ENCODE peak calls at places on chromosomes 2 and 18, in nine cellular contexts. One of them, this sample, is unnamed.

GRCh38 chr2:105344704-105345345 is 7.5 kb downstream of the C2orf49 start:
- DNase-seq in cardiac muscle cell: peak
- DNase-seq in body of pancreas: no peak
- DNase-seq in A549: peak
- DNase-seq in CD4-positive, alpha-beta T cell: no peak
- DNase-seq in foreskin fibroblast: peak
- DNase-seq in colonic mucosa: no peak
- DNase-seq in AG04450: no peak
- DNase-seq in osteocyte: no peak
- DNase-seq in this sample: no peak

GRCh38 chr2:67322361-67323001 is 74.7 kb upstream of the ETAA1 start:
- DNase-seq in AG04450: peak
- DNase-seq in colonic mucosa: peak
- DNase-seq in osteocyte: no peak
- DNase-seq in body of pancreas: peak
- DNase-seq in foreskin fibroblast: peak
- DNase-seq in cardiac muscle cell: peak
- DNase-seq in CD4-positive, alpha-beta T cell: no peak
- DNase-seq in A549: peak
- DNase-seq in this sample: peak

GRCh38 chr2:17057109-17058017 is 391.7 kb upstream of the CYRIA start:
- DNase-seq in colonic mucosa: no peak
- DNase-seq in CD4-positive, alpha-beta T cell: no peak
- DNase-seq in A549: no peak
- DNase-seq in body of pancreas: peak
- DNase-seq in cardiac muscle cell: no peak
- DNase-seq in foreskin fibroblast: no peak
- DNase-seq in AG04450: no peak
- DNase-seq in osteocyte: no peak
- DNase-seq in this sample: no peak

GRCh38 chr2:179410552-179411356 is 146.1 kb upstream of the SESTD1 start:
- DNase-seq in foreskin fibroblast: peak
- DNase-seq in body of pancreas: peak
- DNase-seq in cardiac muscle cell: peak
- DNase-seq in CD4-positive, alpha-beta T cell: no peak
- DNase-seq in A549: peak
- DNase-seq in osteocyte: no peak
- DNase-seq in AG04450: peak
- DNase-seq in colonic mucosa: peak
- DNase-seq in this sample: peak

GRCh38 chr2:169528271-169528701 is 18.8 kb downstream of the KLHL41 start:
- DNase-seq in colonic mucosa: peak
- DNase-seq in CD4-positive, alpha-beta T cell: peak
- DNase-seq in osteocyte: no peak
- DNase-seq in body of pancreas: peak
- DNase-seq in foreskin fibroblast: peak
- DNase-seq in A549: peak
- DNase-seq in AG04450: no peak
- DNase-seq in cardiac muscle cell: peak
- DNase-seq in this sample: peak

GRCh38 chr2:148876190-148876588 is 1.2 kb downstream of the KIF5C start:
- DNase-seq in body of pancreas: no peak
- DNase-seq in AG04450: no peak
- DNase-seq in foreskin fibroblast: no peak
- DNase-seq in osteocyte: no peak
- DNase-seq in colonic mucosa: no peak
- DNase-seq in A549: no peak
- DNase-seq in CD4-positive, alpha-beta T cell: no peak
- DNase-seq in cardiac muscle cell: no peak
- DNase-seq in this sample: peak

GRCh38 chr2:190267302-190267701 is 52.3 kb downstream of the HIBCH start:
- DNase-seq in body of pancreas: no peak
- DNase-seq in AG04450: peak
- DNase-seq in A549: peak
- DNase-seq in foreskin fibroblast: peak
- DNase-seq in colonic mucosa: no peak
- DNase-seq in osteocyte: no peak
- DNase-seq in cardiac muscle cell: peak
- DNase-seq in CD4-positive, alpha-beta T cell: no peak
- DNase-seq in this sample: no peak

GRCh38 chr2:201837391-201837790 is 31.1 kb downstream of the CDK15 start:
- DNase-seq in colonic mucosa: no peak
- DNase-seq in A549: no peak
- DNase-seq in AG04450: no peak
- DNase-seq in osteocyte: no peak
- DNase-seq in CD4-positive, alpha-beta T cell: no peak
- DNase-seq in foreskin fibroblast: no peak
- DNase-seq in cardiac muscle cell: no peak
- DNase-seq in body of pancreas: no peak
- DNase-seq in this sample: no peak

GRCh38 chr2:3135676-3136075 is 241.9 kb downstream of the EIPR1 start:
- DNase-seq in A549: no peak
- DNase-seq in AG04450: no peak
- DNase-seq in osteocyte: no peak
- DNase-seq in foreskin fibroblast: no peak
- DNase-seq in body of pancreas: no peak
- DNase-seq in CD4-positive, alpha-beta T cell: no peak
- DNase-seq in cardiac muscle cell: no peak
- DNase-seq in colonic mucosa: no peak
- DNase-seq in this sample: no peak

GRCh38 chr2:218026676-218027425 is 24.1 kb upstream of the TNS1 start:
- DNase-seq in colonic mucosa: no peak
- DNase-seq in osteocyte: peak
- DNase-seq in A549: no peak
- DNase-seq in AG04450: no peak
- DNase-seq in CD4-positive, alpha-beta T cell: no peak
- DNase-seq in foreskin fibroblast: no peak
- DNase-seq in cardiac muscle cell: no peak
- DNase-seq in body of pancreas: peak
- DNase-seq in this sample: no peak

GRCh38 chr18:68803371-68803770 is 5.5 kb downstream of the CCDC102B start:
- DNase-seq in cardiac muscle cell: peak
- DNase-seq in osteocyte: no peak
- DNase-seq in A549: no peak
- DNase-seq in colonic mucosa: peak
- DNase-seq in CD4-positive, alpha-beta T cell: no peak
- DNase-seq in body of pancreas: no peak
- DNase-seq in foreskin fibroblast: peak
- DNase-seq in AG04450: peak
- DNase-seq in this sample: no peak

GRCh38 chr18:51897884-51898283 is 442.1 kb upstream of the DCC start:
- DNase-seq in osteocyte: no peak
- DNase-seq in AG04450: no peak
- DNase-seq in CD4-positive, alpha-beta T cell: no peak
- DNase-seq in A549: no peak
- DNase-seq in foreskin fibroblast: no peak
- DNase-seq in body of pancreas: no peak
- DNase-seq in cardiac muscle cell: no peak
- DNase-seq in colonic mucosa: peak
- DNase-seq in this sample: no peak

GRCh38 chr2:98087447-98088065 is 589 bp downstream of the VWA3B start:
- DNase-seq in colonic mucosa: no peak
- DNase-seq in AG04450: no peak
- DNase-seq in osteocyte: no peak
- DNase-seq in CD4-positive, alpha-beta T cell: no peak
- DNase-seq in foreskin fibroblast: peak
- DNase-seq in A549: no peak
- DNase-seq in cardiac muscle cell: peak
- DNase-seq in body of pancreas: no peak
- DNase-seq in this sample: no peak

GRCh38 chr2:62920070-62920469 is 130.6 kb upstream of the OTX1 start:
- DNase-seq in CD4-positive, alpha-beta T cell: no peak
- DNase-seq in body of pancreas: no peak
- DNase-seq in cardiac muscle cell: peak
- DNase-seq in foreskin fibroblast: peak
- DNase-seq in AG04450: no peak
- DNase-seq in osteocyte: no peak
- DNase-seq in colonic mucosa: no peak
- DNase-seq in A549: no peak
- DNase-seq in this sample: no peak

GRCh38 chr2:190339394-190339793 is 4.0 kb upstream of the INPP1 start:
- DNase-seq in foreskin fibroblast: no peak
- DNase-seq in CD4-positive, alpha-beta T cell: no peak
- DNase-seq in cardiac muscle cell: no peak
- DNase-seq in colonic mucosa: no peak
- DNase-seq in body of pancreas: no peak
- DNase-seq in A549: no peak
- DNase-seq in AG04450: no peak
- DNase-seq in osteocyte: no peak
- DNase-seq in this sample: no peak

GRCh38 chr2:84838434-84839145 is 42.3 kb downstream of the TRABD2A start:
- DNase-seq in foreskin fibroblast: peak
- DNase-seq in colonic mucosa: no peak
- DNase-seq in cardiac muscle cell: no peak
- DNase-seq in osteocyte: no peak
- DNase-seq in body of pancreas: no peak
- DNase-seq in AG04450: peak
- DNase-seq in CD4-positive, alpha-beta T cell: no peak
- DNase-seq in A549: no peak
- DNase-seq in this sample: no peak

GRCh38 chr2:33123216-33123615 is 176.5 kb downstream of the LTBP1 start:
- DNase-seq in osteocyte: no peak
- DNase-seq in CD4-positive, alpha-beta T cell: no peak
- DNase-seq in foreskin fibroblast: peak
- DNase-seq in A549: no peak
- DNase-seq in colonic mucosa: no peak
- DNase-seq in body of pancreas: no peak
- DNase-seq in cardiac muscle cell: no peak
- DNase-seq in AG04450: no peak
- DNase-seq in this sample: no peak

GRCh38 chr2:221529177-221529942 is 42.7 kb downstream of the EPHA4 start:
- DNase-seq in A549: no peak
- DNase-seq in osteocyte: no peak
- DNase-seq in cardiac muscle cell: no peak
- DNase-seq in foreskin fibroblast: no peak
- DNase-seq in AG04450: no peak
- DNase-seq in colonic mucosa: peak
- DNase-seq in body of pancreas: no peak
- DNase-seq in CD4-positive, alpha-beta T cell: no peak
- DNase-seq in this sample: no peak

GRCh38 chr2:144426981-144427479 is 92.9 kb downstream of the ZEB2 start:
- DNase-seq in foreskin fibroblast: peak
- DNase-seq in AG04450: peak
- DNase-seq in colonic mucosa: no peak
- DNase-seq in osteocyte: no peak
- DNase-seq in A549: peak
- DNase-seq in cardiac muscle cell: peak
- DNase-seq in CD4-positive, alpha-beta T cell: no peak
- DNase-seq in body of pancreas: no peak
- DNase-seq in this sample: no peak

GRCh38 chr18:41532344-41533086 is 422.5 kb upstream of the PIK3C3 start:
- DNase-seq in colonic mucosa: no peak
- DNase-seq in osteocyte: no peak
- DNase-seq in cardiac muscle cell: peak
- DNase-seq in AG04450: no peak
- DNase-seq in body of pancreas: no peak
- DNase-seq in A549: no peak
- DNase-seq in CD4-positive, alpha-beta T cell: no peak
- DNase-seq in foreskin fibroblast: no peak
- DNase-seq in this sample: no peak
- TF ChIP-seq CTCF in colonic mucosa: no peak
- TF ChIP-seq CTCF in osteocyte: peak
- TF ChIP-seq CTCF in cardiac muscle cell: peak
- TF ChIP-seq CTCF in AG04450: peak
- TF ChIP-seq CTCF in body of pancreas: no peak
- TF ChIP-seq CTCF in A549: no peak
- TF ChIP-seq CTCF in CD4-positive, alpha-beta T cell: no peak
- TF ChIP-seq CTCF in foreskin fibroblast: no peak
- TF ChIP-seq CTCF in this sample: no peak

GRCh38 chr2:158747346-158747745 is 47.8 kb upstream of the DAPL1 start:
- DNase-seq in body of pancreas: no peak
- DNase-seq in A549: no peak
- DNase-seq in AG04450: no peak
- DNase-seq in colonic mucosa: no peak
- DNase-seq in osteocyte: no peak
- DNase-seq in cardiac muscle cell: no peak
- DNase-seq in foreskin fibroblast: no peak
- DNase-seq in CD4-positive, alpha-beta T cell: no peak
- DNase-seq in this sample: no peak

GRCh38 chr2:158743899-158744298 is 51.2 kb upstream of the DAPL1 start:
- DNase-seq in AG04450: no peak
- DNase-seq in A549: no peak
- DNase-seq in body of pancreas: no peak
- DNase-seq in foreskin fibroblast: no peak
- DNase-seq in cardiac muscle cell: no peak
- DNase-seq in CD4-positive, alpha-beta T cell: no peak
- DNase-seq in colonic mucosa: no peak
- DNase-seq in osteocyte: no peak
- DNase-seq in this sample: no peak

GRCh38 chr2:158746488-158746887 is 48.6 kb upstream of the DAPL1 start:
- DNase-seq in colonic mucosa: no peak
- DNase-seq in AG04450: no peak
- DNase-seq in CD4-positive, alpha-beta T cell: no peak
- DNase-seq in body of pancreas: no peak
- DNase-seq in osteocyte: no peak
- DNase-seq in foreskin fibroblast: no peak
- DNase-seq in cardiac muscle cell: no peak
- DNase-seq in A549: no peak
- DNase-seq in this sample: no peak

GRCh38 chr2:158745067-158745865 is 49.9 kb upstream of the DAPL1 start:
- DNase-seq in foreskin fibroblast: peak
- DNase-seq in colonic mucosa: peak
- DNase-seq in body of pancreas: peak
- DNase-seq in cardiac muscle cell: peak
- DNase-seq in A549: peak
- DNase-seq in AG04450: peak
- DNase-seq in CD4-positive, alpha-beta T cell: peak
- DNase-seq in osteocyte: no peak
- DNase-seq in this sample: peak

GRCh38 chr2:158745866-158746382 is 49.2 kb upstream of the DAPL1 start:
- DNase-seq in cardiac muscle cell: no peak
- DNase-seq in foreskin fibroblast: no peak
- DNase-seq in A549: no peak
- DNase-seq in CD4-positive, alpha-beta T cell: no peak
- DNase-seq in colonic mucosa: no peak
- DNase-seq in osteocyte: no peak
- DNase-seq in body of pancreas: no peak
- DNase-seq in AG04450: no peak
- DNase-seq in this sample: no peak
- TF ChIP-seq CTCF in cardiac muscle cell: no peak
- TF ChIP-seq CTCF in foreskin fibroblast: no peak
- TF ChIP-seq CTCF in A549: no peak
- TF ChIP-seq CTCF in CD4-positive, alpha-beta T cell: peak
- TF ChIP-seq CTCF in colonic mucosa: no peak
- TF ChIP-seq CTCF in osteocyte: no peak
- TF ChIP-seq CTCF in body of pancreas: no peak
- TF ChIP-seq CTCF in AG04450: no peak
- TF ChIP-seq CTCF in this sample: no peak

GRCh38 chr18:60684843-60685513 is 312.4 kb upstream of the MC4R start:
- DNase-seq in foreskin fibroblast: peak
- DNase-seq in AG04450: no peak
- DNase-seq in A549: peak
- DNase-seq in CD4-positive, alpha-beta T cell: no peak
- DNase-seq in colonic mucosa: no peak
- DNase-seq in body of pancreas: no peak
- DNase-seq in osteocyte: no peak
- DNase-seq in cardiac muscle cell: peak
- DNase-seq in this sample: no peak
- TF ChIP-seq CTCF in foreskin fibroblast: peak
- TF ChIP-seq CTCF in AG04450: peak
- TF ChIP-seq CTCF in A549: peak
- TF ChIP-seq CTCF in CD4-positive, alpha-beta T cell: no peak
- TF ChIP-seq CTCF in colonic mucosa: peak
- TF ChIP-seq CTCF in body of pancreas: no peak
- TF ChIP-seq CTCF in osteocyte: peak
- TF ChIP-seq CTCF in cardiac muscle cell: peak
- TF ChIP-seq CTCF in this sample: peak

GRCh38 chr2:181430406-181431199 is 26.6 kb upstream of the ITGA4 start:
- DNase-seq in CD4-positive, alpha-beta T cell: no peak
- DNase-seq in A549: peak
- DNase-seq in cardiac muscle cell: peak
- DNase-seq in AG04450: no peak
- DNase-seq in colonic mucosa: no peak
- DNase-seq in body of pancreas: no peak
- DNase-seq in osteocyte: no peak
- DNase-seq in foreskin fibroblast: peak
- DNase-seq in this sample: no peak
- TF ChIP-seq CTCF in CD4-positive, alpha-beta T cell: peak
- TF ChIP-seq CTCF in A549: no peak
- TF ChIP-seq CTCF in cardiac muscle cell: peak
- TF ChIP-seq CTCF in AG04450: peak
- TF ChIP-seq CTCF in colonic mucosa: peak
- TF ChIP-seq CTCF in body of pancreas: no peak
- TF ChIP-seq CTCF in osteocyte: peak
- TF ChIP-seq CTCF in foreskin fibroblast: peak
- TF ChIP-seq CTCF in this sample: no peak